ENCODE peak calls at places on chromosomes 11 and 22, in four cellular contexts. I, T, V and E are unnamed samples.

GRCh38 chr22:30574095-30574981 is at the start of gene GAL3ST1:
- DNase-seq in I (no peak), V (no peak), T (no peak), E (no peak)

GRCh38 chr11:45209904-45210699 is 63.7 kb downstream of the PRDM11 start:
- DNase-seq in T (peak; percentile 73), V (no peak), I (peak; percentile 36), E (no peak)

GRCh38 chr11:83759148-83759547 is 473.0 kb upstream of the CCDC90B start:
- DNase-seq in I (no peak), V (no peak), T (no peak), E (no peak)

GRCh38 chr22:32998373-32998772 is 59.8 kb downstream of the SYN3 start:
- DNase-seq in T (no peak), I (no peak), V (no peak), E (no peak)

GRCh38 chr11:94151903-94152677 is 23.4 kb downstream of the PANX1 start:
- DNase-seq in I (peak; percentile 80), V (no peak), T (peak; percentile 40), E (no peak)

GRCh38 chr11:128392259-128392658 is 195.1 kb downstream of the ETS1 start:
- DNase-seq in T (no peak), V (no peak), I (no peak), E (no peak)

GRCh38 chr11:116731097-116731761 is 41.6 kb downstream of the BUD13 start:
- DNase-seq in I (peak; percentile 28), V (no peak), T (no peak), E (no peak)

GRCh38 chr22:39348909-39349505 is 784 bp upstream of the SYNGR1 start:
- DNase-seq in I (no peak), V (no peak), T (no peak), E (no peak)

GRCh38 chr11:48055292-48056132 is 75.2 kb downstream of the PTPRJ start:
- DNase-seq in V (no peak), T (no peak), I (peak; percentile 34), E (peak; percentile 16)

GRCh38 chr22:35480627-35481565 is 59.7 kb upstream of the RASD2 start:
- DNase-seq in V (no peak), T (no peak), I (no peak), E (no peak)

GRCh38 chr11:114141863-114142590 is 82.5 kb downstream of the ZBTB16 start:
- DNase-seq in I (no peak), V (no peak), T (no peak), E (no peak)

GRCh38 chr22:29838599-29838956 is 504 bp upstream of the ASCC2 start:
- DNase-seq in I (no peak), V (no peak), T (no peak), E (no peak)

GRCh38 chr11:8652140-8652539 is 30.3 kb downstream of the TRIM66 start:
- DNase-seq in T (no peak), I (peak; percentile 97), V (peak; percentile 93), E (no peak)

GRCh38 chr11:126341760-126342161 is 13.7 kb upstream of the ST3GAL4 start:
- DNase-seq in V (peak; percentile 77), T (no peak), I (peak; percentile 68), E (no peak)

GRCh38 chr11:118742304-118742703 is 48.7 kb downstream of the DDX6 start:
- DNase-seq in V (no peak), I (no peak), T (no peak), E (no peak)

GRCh38 chr11:118744001-118744400 is 47.0 kb downstream of the DDX6 start:
- DNase-seq in V (no peak), T (no peak), I (no peak), E (no peak)

GRCh38 chr11:118749429-118749828 is 41.5 kb downstream of the DDX6 start:
- DNase-seq in V (no peak), T (no peak), I (no peak), E (no peak)

GRCh38 chr11:118748056-118748455 is 42.9 kb downstream of the DDX6 start:
- DNase-seq in I (no peak), T (no peak), V (no peak), E (no peak)

GRCh38 chr11:118746988-118747585 is 43.9 kb downstream of the DDX6 start:
- DNase-seq in T (no peak), V (no peak), I (peak; percentile 15), E (no peak)
- TF ChIP-seq CTCF in T (no peak), V (no peak), I (no peak), E (no peak)

GRCh38 chr11:102517670-102518069 is 12.9 kb downstream of the MMP7 start:
- DNase-seq in V (no peak), T (no peak), I (no peak), E (no peak)

GRCh38 chr11:102520514-102520913 is 10.0 kb downstream of the MMP7 start:
- DNase-seq in T (no peak), I (no peak), V (no peak), E (no peak)

GRCh38 chr11:102521121-102521520 is 9.4 kb downstream of the MMP7 start:
- DNase-seq in V (no peak), I (no peak), T (no peak), E (no peak)

GRCh38 chr11:102516179-102516578 is 14.4 kb downstream of the MMP7 start:
- DNase-seq in T (no peak), I (no peak), V (no peak), E (no peak)

GRCh38 chr11:102518296-102519094 is 12.1 kb downstream of the MMP7 start:
- DNase-seq in T (no peak), V (no peak), I (peak; percentile 12), E (no peak)
- TF ChIP-seq CTCF in T (no peak), V (no peak), I (no peak), E (no peak)

DNA sequence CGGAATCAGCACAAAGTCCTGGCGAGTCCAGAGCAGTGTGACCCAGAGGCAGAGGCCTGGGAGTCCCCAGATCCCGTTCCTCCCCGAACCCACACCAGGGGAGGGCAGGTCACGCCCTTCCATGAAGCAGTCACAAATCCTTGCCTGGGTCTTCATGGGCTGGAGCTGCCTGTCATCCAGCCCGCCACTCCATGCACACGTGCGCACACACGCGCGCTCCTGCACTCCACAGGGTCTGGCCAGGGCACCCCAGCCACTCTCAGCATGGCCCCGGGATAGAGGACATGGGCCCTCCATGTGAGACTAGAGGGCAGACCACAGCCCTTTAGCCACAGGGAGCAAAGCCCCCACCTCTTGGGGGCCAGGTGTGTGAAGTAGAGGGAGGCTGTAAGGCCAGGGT is 5.7 kb upstream of the TNFRSF13C start:
- DNase-seq in T (no peak), V (no peak), I (no peak), E (no peak)
- TF ChIP-seq CTCF in T (no peak), V (no peak), I (no peak), E (no peak)

GRCh38 chr11:19116971-19117759 is at the start of gene ZDHHC13:
- DNase-seq in T (peak; percentile 54), I (peak; percentile 81), V (peak; percentile 17), E (peak; percentile 92)
- TF ChIP-seq CTCF in T (no peak), I (peak; percentile 48), V (peak; percentile 58), E (no peak)

DNA sequence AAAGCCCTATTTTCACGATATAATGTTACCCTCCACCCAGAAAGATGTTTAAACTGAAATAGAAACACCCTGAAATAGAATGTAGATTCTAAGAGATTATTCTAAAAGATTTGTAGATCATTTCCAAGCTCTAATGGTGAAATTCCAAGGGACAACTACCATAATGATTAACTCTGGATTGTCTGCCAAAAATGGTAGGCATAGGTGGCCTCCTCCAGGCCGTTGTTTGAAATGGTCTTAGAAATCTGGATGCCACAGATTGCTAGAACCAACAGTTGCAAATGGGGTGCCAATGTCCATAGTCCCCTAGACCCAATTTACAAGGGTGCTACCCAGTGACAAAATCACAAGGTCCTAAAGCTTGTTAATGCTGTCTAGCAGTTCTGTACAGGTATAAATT is 6.7 kb upstream of the SLC6A5 start:
- DNase-seq in T (no peak), V (no peak), I (no peak), E (no peak)
- TF ChIP-seq CTCF in T (no peak), V (no peak), I (no peak), E (no peak)

GRCh38 chr11:102305352-102306047 is 11.8 kb upstream of the BIRC3 start:
- DNase-seq in T (no peak), I (no peak), V (no peak), E (no peak)
- TF ChIP-seq CTCF in T (no peak), I (no peak), V (no peak), E (no peak)

DNA sequence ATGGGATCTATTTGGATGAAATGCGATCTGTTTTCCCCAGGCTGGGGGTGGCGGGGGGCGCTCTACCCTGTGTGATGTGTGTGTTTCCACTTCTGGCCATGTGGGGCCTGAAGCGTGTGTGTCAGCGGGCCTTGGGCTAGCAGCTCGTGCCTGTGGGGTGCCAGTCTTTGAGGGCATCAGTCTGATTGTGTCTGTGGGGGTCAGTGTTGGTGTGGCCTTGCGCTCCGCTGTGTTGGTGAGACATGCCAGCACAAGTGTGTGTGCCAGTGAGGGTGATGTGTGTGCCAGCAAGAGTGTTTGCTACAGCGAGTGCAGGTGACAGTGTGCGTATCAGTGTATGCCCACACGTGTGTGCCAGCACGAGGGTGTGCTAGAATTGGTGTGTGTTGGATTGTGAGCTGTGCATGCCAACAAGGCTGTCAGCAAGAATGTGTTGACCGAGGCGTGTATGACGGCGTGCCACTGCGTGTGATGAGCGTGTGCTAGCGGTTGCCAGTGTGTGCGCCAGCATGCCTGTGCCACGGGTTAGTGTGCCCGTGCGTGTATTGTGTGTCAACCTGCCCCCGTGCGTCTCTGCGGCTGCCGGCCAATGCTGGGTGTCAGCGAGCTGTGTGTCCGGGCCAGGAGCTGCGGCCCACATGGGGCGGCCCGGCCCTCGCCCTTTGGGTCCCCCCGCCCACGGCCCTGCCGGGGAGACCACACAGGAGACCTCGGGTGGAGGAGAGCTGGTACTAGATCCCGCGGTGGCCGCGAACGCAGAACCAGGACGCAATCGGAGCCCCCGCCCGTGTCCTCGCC is 519 bp downstream of the ARRB1 start:
- DNase-seq in T (no peak), I (peak; percentile 40), V (no peak), E (peak; percentile 29)
- TF ChIP-seq CTCF in T (no peak), I (peak; percentile 31), V (no peak), E (no peak)